ENCODE peak calls at places on chromosome 5, in seven cellular contexts. K is left ventricle myocardium inferior, Q is mammary epithelial cell, W is brain microvascular endothelial cell, Y is hepatocyte, H is dorsolateral prefrontal cortex, T is heart left ventricle. A is an unnamed sample.

GRCh38 chr5:141245250-141245717 is at the start of gene PCDHB15:
- DNase-seq in W (no peak), T (no peak), Y (no peak), H (no peak), Q (peak; percentile 8), K (peak; percentile 32), A (peak; percentile 33)

GRCh38 chr5:83964235-83964634 is 243.6 kb upstream of the HAPLN1 start:
- DNase-seq in T (no peak), H (no peak), Q (no peak), K (no peak), W (no peak), Y (no peak), A (no peak)

GRCh38 chr5:157026789-157027424 is 32.0 kb downstream of the HAVCR1 start:
- DNase-seq in Y (peak; percentile 48), W (no peak), Q (peak; percentile 5), H (no peak), T (no peak), K (no peak), A (no peak)

GRCh38 chr5:124738751-124739559 is 7.5 kb downstream of the ZNF608 start:
- DNase-seq in K (no peak), W (no peak), Y (peak; percentile 63), T (no peak), Q (no peak), H (no peak), A (peak; percentile 82)

GRCh38 chr5:71891856-71892255 is 172.8 kb downstream of the CARTPT start:
- DNase-seq in T (no peak), Q (peak; percentile 34), H (no peak), K (peak; percentile 55), Y (peak; percentile 64), W (peak; percentile 38), A (no peak)

GRCh38 chr5:172443441-172444109 is 10.8 kb downstream of the SH3PXD2B start:
- DNase-seq in T (peak; percentile 90), H (peak; percentile 81), Y (peak; percentile 35), K (peak; percentile 83), W (peak; percentile 94), Q (peak; percentile 88), A (peak; percentile 53)

GRCh38 chr5:142106061-142106460 is 2.5 kb upstream of the NDFIP1 start:
- DNase-seq in H (no peak), Y (no peak), W (no peak), K (no peak), Q (no peak), T (no peak), A (no peak)

GRCh38 chr5:151496041-151496484 is 48.7 kb downstream of the SLC36A1 start:
- DNase-seq in T (no peak), Y (no peak), H (no peak), Q (no peak), W (peak; percentile 24), K (no peak), A (peak; percentile 53)

GRCh38 chr5:164336276-164336675 is 830.9 kb downstream of the MAT2B start:
- DNase-seq in H (no peak), Y (no peak), T (no peak), K (no peak), Q (no peak), W (no peak), A (no peak)

GRCh38 chr5:108788142-108788541 is 40.4 kb downstream of the FER start:
- DNase-seq in H (peak; percentile 80), K (peak; percentile 67), T (peak; percentile 69), W (no peak), Y (no peak), Q (peak; percentile 12), A (peak; percentile 83)

GRCh38 chr5:156802501-156802900 is 47.6 kb upstream of the PPP1R2B start:
- DNase-seq in K (no peak), Y (no peak), H (no peak), W (no peak), Q (no peak), T (no peak), A (no peak)

GRCh38 chr5:131396015-131396414 is 132.2 kb downstream of the CDC42SE2 start:
- DNase-seq in W (no peak), H (no peak), T (no peak), Q (no peak), Y (no peak), K (no peak), A (no peak)

GRCh38 chr5:77842247-77842646 is 66.1 kb upstream of the TBCA start:
- DNase-seq in T (no peak), K (no peak), W (no peak), Q (no peak), H (no peak), Y (no peak), A (no peak)
- H3K27me3 ChIP-seq in T (peaks cover 9% of the 10 kb centered on the region), K (peaks cover 33% of the 10 kb centered on the region), W (no peaks in the 10 kb centered on the region), Q (peaks cover 10% of the 10 kb centered on the region), H (no peaks in the 10 kb centered on the region), Y (peaks cover 31% of the 10 kb centered on the region), A (no peaks in the 10 kb centered on the region)

GRCh38 chr5:181054871-181055494 is 14.9 kb downstream of the BTNL9 start:
- DNase-seq in W (no peak), H (no peak), K (no peak), Y (no peak), T (no peak), Q (no peak), A (no peak)
- H3K4me3 ChIP-seq in W (no peak overlapping the region), H (peak overlapping the region; percentile 55), K (peak overlapping the region; percentile 70), Y (no peak overlapping the region), T (peak overlapping the region; percentile 51), Q (no peak overlapping the region), A (no peak overlapping the region)

GRCh38 chr5:102787134-102787533 is 32.0 kb downstream of the PAM start:
- DNase-seq in H (no peak), Y (no peak), W (no peak), Q (no peak), K (no peak), T (no peak), A (no peak)

GRCh38 chr5:102778478-102778877 is 23.4 kb downstream of the PAM start:
- DNase-seq in Y (no peak), K (no peak), H (no peak), Q (peak; percentile 78), T (no peak), W (peak; percentile 45), A (no peak)

GRCh38 chr5:102781786-102782185 is 26.7 kb downstream of the PAM start:
- DNase-seq in Y (no peak), W (no peak), K (no peak), H (no peak), T (no peak), Q (no peak), A (no peak)

GRCh38 chr5:102781359-102781758 is 26.3 kb downstream of the PAM start:
- DNase-seq in H (no peak), T (no peak), Y (no peak), W (no peak), K (no peak), Q (no peak), A (no peak)

GRCh38 chr5:102782245-102782872 is 27.3 kb downstream of the PAM start:
- DNase-seq in K (no peak), T (no peak), W (no peak), Q (no peak), H (no peak), Y (no peak), A (no peak)
- TF ChIP-seq CTCF in K (no peak), T (no peak), W (no peak), Q (no peak), H (no peak), Y (no peak), A (no peak)

GRCh38 chr5:179296150-179296821 is 49.0 kb downstream of the ADAMTS2 start:
- DNase-seq in Y (no peak), H (peak; percentile 39), Q (no peak), T (peak; percentile 38), K (no peak), W (no peak), A (peak; percentile 7)
- H3K27me3 ChIP-seq in Y (no peaks in the 10 kb centered on the region), H (no peaks in the 10 kb centered on the region), Q (no peaks in the 10 kb centered on the region), T (no peaks in the 10 kb centered on the region), K (peaks cover 21% of the 10 kb centered on the region), W (no peaks in the 10 kb centered on the region), A (no peaks in the 10 kb centered on the region)

DNA sequence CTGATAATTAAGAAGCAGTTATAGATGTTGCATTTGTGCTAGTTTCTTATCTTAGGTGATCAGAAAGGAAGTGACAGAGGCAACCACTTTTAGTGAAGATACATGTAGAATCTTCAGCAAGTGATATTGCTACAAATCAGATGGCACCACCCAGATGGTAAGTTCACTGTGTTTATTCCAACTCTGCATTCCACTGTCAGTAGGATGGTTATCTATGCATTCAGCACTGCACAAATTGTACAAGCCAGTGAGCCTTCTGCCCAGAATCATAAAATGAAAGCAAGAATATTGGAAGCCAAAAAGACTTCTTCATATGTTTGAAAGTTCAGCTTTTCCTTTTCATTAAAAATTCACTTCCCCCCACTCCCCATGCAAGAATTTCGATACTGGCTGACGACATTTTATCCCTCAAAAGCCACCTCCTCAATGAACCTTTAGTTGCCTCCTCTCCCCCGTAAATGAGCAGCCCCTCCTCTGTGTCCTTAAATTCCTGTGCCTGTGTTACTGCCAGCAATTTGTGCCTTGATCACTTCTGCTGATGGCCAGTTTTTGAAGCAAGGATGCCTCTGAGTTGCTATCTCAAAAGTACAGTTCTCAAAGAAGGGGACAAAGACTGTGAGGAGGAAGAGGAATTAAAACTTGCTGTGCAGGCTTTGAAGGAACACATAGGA is 91.6 kb downstream of the ZSWIM6 start:
- DNase-seq in Y (no peak), Q (no peak), H (no peak), W (no peak), T (no peak), K (no peak), A (no peak)
- H3K4me3 ChIP-seq in Y (no peak overlapping the region), Q (no peak overlapping the region), H (no peak overlapping the region), W (no peak overlapping the region), T (no peak overlapping the region), K (no peak overlapping the region), A (no peak overlapping the region)

A was measured in BE2C.